ENCODE peak calls at places on chromosomes 4 and X, in seven cellular contexts. Y, J, P, R, C, G and K are unnamed samples.

GRCh38 chr4:83651846-83652245 is 115.9 kb downstream of the GPAT3 start:
- DNase-seq in Y (no peak), J (no peak), P (no peak), R (no peak), C (no peak), G (no peak), K (no peak)

GRCh38 chrX:9369802-9370291 is 95.0 kb upstream of the TBL1X start:
- DNase-seq in Y (no peak), J (no peak), P (no peak), R (peak; percentile 52), C (no peak), G (no peak), K (no peak)

GRCh38 chr4:141654098-141654497 is 17.7 kb downstream of the IL15 start:
- DNase-seq in Y (no peak), J (no peak), P (no peak), R (peak; percentile 80), C (peak; percentile 42), G (no peak), K (no peak)

GRCh38 chr4:6472387-6473263 is at the start of gene PPP2R2C:
- DNase-seq in Y (no peak), J (no peak), P (peak; percentile 45), R (no peak), C (no peak), G (no peak), K (no peak)

GRCh38 chr4:119984998-119985397 is 81.7 kb downstream of the MAD2L1 start:
- DNase-seq in Y (no peak), J (no peak), P (no peak), R (no peak), C (no peak), G (no peak), K (no peak)

GRCh38 chr4:87042221-87042620 is 107.4 kb downstream of the AFF1 start:
- DNase-seq in Y (no peak), J (no peak), P (no peak), R (no peak), C (no peak), G (no peak), K (no peak)

GRCh38 chr4:37982736-37983135 is 22.5 kb downstream of the PTTG2 start:
- DNase-seq in Y (no peak), J (no peak), P (no peak), R (no peak), C (no peak), G (no peak), K (no peak)

GRCh38 chrX:71212536-71212935 is 10.5 kb upstream of the GJB1 start:
- DNase-seq in Y (no peak), J (no peak), P (no peak), R (no peak), C (no peak), G (no peak), K (no peak)

GRCh38 chr4:38449506-38450174 is 214.4 kb upstream of the KLF3 start:
- DNase-seq in Y (no peak), J (no peak), P (no peak), R (peak; percentile 16), C (no peak), G (peak; percentile 8), K (no peak)

GRCh38 chr4:176583278-176583677 is 209.4 kb downstream of the VEGFC start:
- DNase-seq in Y (no peak), J (no peak), P (no peak), R (no peak), C (no peak), G (no peak), K (no peak)

GRCh38 chr4:108072300-108072699 is 82.6 kb downstream of the HADH start:
- DNase-seq in Y (peak; percentile 87), J (peak; percentile 25), P (no peak), R (no peak), C (no peak), G (no peak), K (peak; percentile 15)

GRCh38 chr4:134382478-134383227 is 181.1 kb upstream of the PABPC4L start:
- DNase-seq in Y (no peak), J (no peak), P (no peak), R (no peak), C (no peak), G (no peak), K (no peak)

GRCh38 chr4:171880136-171880535 is 66.9 kb downstream of the GALNTL6 start:
- DNase-seq in Y (no peak), J (no peak), P (no peak), R (peak; percentile 89), C (no peak), G (no peak), K (no peak)

GRCh38 chr4:146311238-146311970 is 97.1 kb downstream of the REELD1 start:
- DNase-seq in Y (no peak), J (no peak), P (no peak), R (peak; percentile 35), C (no peak), G (no peak), K (no peak)

GRCh38 chr4:152408514-152409327 is 127.2 kb downstream of the FBXW7 start:
- DNase-seq in Y (peak; percentile 45), J (no peak), P (peak; percentile 20), R (no peak), C (no peak), G (peak; percentile 10), K (peak; percentile 8)

GRCh38 chrX:155070663-155070974 is 317 bp downstream of the CMC4 start:
- DNase-seq in Y (no peak), J (no peak), P (no peak), R (no peak), C (no peak), G (no peak), K (no peak)

GRCh38 chr4:57424231-57424897 is 314.2 kb upstream of the IGFBP7 start:
- DNase-seq in Y (no peak), J (no peak), P (no peak), R (peak; percentile 96), C (no peak), G (peak; percentile 88), K (no peak)

GRCh38 chr4:8618961-8619720 is 26.6 kb downstream of the CPZ start:
- DNase-seq in Y (no peak), J (no peak), P (no peak), R (no peak), C (no peak), G (no peak), K (no peak)

GRCh38 chrX:9519546-9520210 is 54.8 kb downstream of the TBL1X start:
- DNase-seq in Y (no peak), J (no peak), P (no peak), R (no peak), C (no peak), G (peak; percentile 4), K (no peak)

GRCh38 chr4:185082549-185082948 is 60.5 kb upstream of the SLC25A4 start:
- DNase-seq in Y (no peak), J (no peak), P (no peak), R (no peak), C (no peak), G (no peak), K (no peak)

GRCh38 chr4:177554966-177555574 is 112.8 kb upstream of the AGA start:
- DNase-seq in Y (peak; percentile 24), J (peak; percentile 0), P (peak; percentile 34), R (no peak), C (no peak), G (no peak), K (no peak)

GRCh38 chrX:71599965-71600364 is 18.3 kb downstream of the CXCR3 start:
- DNase-seq in Y (no peak), J (no peak), P (no peak), R (no peak), C (no peak), G (no peak), K (no peak)

GRCh38 chr4:108884596-108884995 is 121.7 kb upstream of the ETNPPL start:
- DNase-seq in Y (no peak), J (no peak), P (no peak), R (peak; percentile 52), C (no peak), G (no peak), K (no peak)

GRCh38 chr4:154836030-154836429 is 55.0 kb downstream of the RBM46 start:
- DNase-seq in Y (no peak), J (no peak), P (no peak), R (no peak), C (no peak), G (no peak), K (no peak)

GRCh38 chr4:48974979-48975640 is 11.0 kb upstream of the CWH43 start:
- DNase-seq in Y (no peak), J (no peak), P (no peak), R (no peak), C (no peak), G (no peak), K (no peak)

GRCh38 chr4:137425281-137425680 is 107.0 kb downstream of the PCDH18 start:
- DNase-seq in Y (no peak), J (no peak), P (no peak), R (no peak), C (no peak), G (no peak), K (no peak)

GRCh38 chr4:114156371-114156770 is 176.9 kb upstream of the ARSJ start:
- DNase-seq in Y (no peak), J (no peak), P (no peak), R (peak; percentile 41), C (no peak), G (no peak), K (no peak)

GRCh38 chr4:57110635-57111546 is 706 bp upstream of the IGFBP7 start:
- DNase-seq in Y (peak; percentile 44), J (peak; percentile 12), P (peak; percentile 67), R (peak; percentile 80), C (peak; percentile 60), G (no peak), K (no peak)

GRCh38 chrX:71195959-71196727 is 26.9 kb upstream of the GJB1 start:
- DNase-seq in Y (peak; percentile 33), J (no peak), P (peak; percentile 8), R (no peak), C (no peak), G (no peak), K (no peak)

GRCh38 chr4:168028568-168028967 is 63.8 kb upstream of the ANXA10 start:
- DNase-seq in Y (no peak), J (no peak), P (no peak), R (no peak), C (no peak), G (no peak), K (no peak)
- TF ChIP-seq CTCF in Y (no peak), J (no peak), P (no peak), R (no peak), C (no peak), G (peak; percentile 17), K (no peak)

GRCh38 chr4:17124767-17125166 is 226.3 kb upstream of the LDB2 start:
- DNase-seq in Y (no peak), J (no peak), P (no peak), R (no peak), C (no peak), G (no peak), K (no peak)
- TF ChIP-seq CTCF in Y (peak; percentile 23), J (peak; percentile 18), P (no peak), R (peak; percentile 24), C (no peak), G (no peak), K (peak; percentile 31)

GRCh38 chr4:125317526-125317880 is 2.7 kb downstream of the FAT4 start:
- DNase-seq in Y (no peak), J (no peak), P (no peak), R (peak; percentile 33), C (peak; percentile 83), G (no peak), K (no peak)
- TF ChIP-seq CTCF in Y (no peak), J (no peak), P (no peak), R (peak; percentile 43), C (peak; percentile 40), G (peak; percentile 79), K (no peak)

DNA sequence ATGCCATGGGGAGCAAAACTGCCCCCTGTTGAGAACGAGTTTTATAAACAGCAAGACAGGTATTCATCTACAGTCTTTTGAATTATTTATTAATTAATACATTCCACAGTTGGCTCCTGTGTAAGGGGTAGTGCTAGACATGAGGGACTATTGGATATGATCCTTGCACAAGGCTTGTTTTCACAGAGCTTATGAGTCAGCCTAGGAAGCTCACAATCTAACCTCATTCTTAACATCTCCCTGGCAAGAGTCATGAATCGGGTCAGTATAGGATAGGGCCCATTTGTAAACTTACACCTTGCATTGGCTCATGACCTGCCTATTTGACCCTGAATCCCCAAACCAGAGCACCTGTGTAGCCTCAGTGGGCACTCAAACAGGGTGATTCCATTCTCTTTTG is 209.1 kb upstream of the HCCS start:
- DNase-seq in Y (no peak), J (no peak), P (no peak), R (peak; percentile 61), C (no peak), G (no peak), K (no peak)
- TF ChIP-seq CTCF in Y (no peak), J (no peak), P (no peak), R (no peak), C (no peak), G (no peak), K (no peak)